ENCODE peak calls at places on chromosome 5, in five cellular contexts. Z is H1, M is neuronal stem cell, W is mesenchymal stem cell, S is H9. J is an unnamed sample.

GRCh38 chr5:131373265-131373664 is 109.4 kb downstream of the CDC42SE2 start:
- DNase-seq in S (no peak), Z (no peak), M (no peak), W (no peak), J (peak)

GRCh38 chr5:150763023-150763793 is 4.4 kb upstream of the DCTN4 start:
- DNase-seq in M (no peak), Z (no peak), W (peak), S (no peak), J (peak)

GRCh38 chr5:181153814-181154213 is 6.4 kb downstream of the OR2V2 start:
- DNase-seq in W (no peak), S (no peak), M (no peak), Z (no peak), J (no peak)

GRCh38 chr5:34762321-34762871 is 76.6 kb upstream of the TTC23L start:
- DNase-seq in M (no peak), Z (no peak), W (peak), S (no peak), J (no peak)

GRCh38 chr5:81184749-81185110 is 48.4 kb upstream of the CKMT2 start:
- DNase-seq in W (no peak), Z (no peak), S (no peak), M (no peak), J (peak)

GRCh38 chr5:107959573-107960279 is 289.0 kb upstream of the EFNA5 start:
- DNase-seq in Z (no peak), S (no peak), W (no peak), M (no peak), J (no peak)

GRCh38 chr5:137304227-137304874 is 194.8 kb downstream of the SPOCK1 start:
- DNase-seq in S (no peak), Z (no peak), M (no peak), W (no peak), J (no peak)

GRCh38 chr5:2779459-2779858 is 28.0 kb upstream of the IRX2 start:
- DNase-seq in W (no peak), M (no peak), Z (no peak), S (no peak), J (peak)

GRCh38 chr5:6308683-6309082 is 69.7 kb downstream of the MED10 start:
- DNase-seq in S (no peak), Z (no peak), W (no peak), M (no peak), J (no peak)

GRCh38 chr5:93894471-93895354 is 153.3 kb upstream of the POU5F2 start:
- DNase-seq in M (no peak), W (no peak), Z (no peak), S (no peak), J (no peak)

GRCh38 chr5:72034710-72035109 is 72.6 kb upstream of the MAP1B start:
- DNase-seq in Z (no peak), M (no peak), S (no peak), W (no peak), J (no peak)

GRCh38 chr5:76165961-76166360 is 82.8 kb downstream of the SV2C start:
- DNase-seq in S (no peak), Z (no peak), M (no peak), W (no peak), J (no peak)

GRCh38 chr5:146082798-146083197 is 22.6 kb downstream of the PLAC8L1 start:
- DNase-seq in W (no peak), Z (no peak), S (no peak), M (no peak), J (no peak)

GRCh38 chr5:36459191-36460135 is 146.9 kb upstream of the SLC1A3 start:
- DNase-seq in S (peak), M (no peak), Z (no peak), W (no peak), J (peak)

GRCh38 chr5:124446125-124446524 is 300.3 kb downstream of the ZNF608 start:
- DNase-seq in M (no peak), W (no peak), Z (no peak), S (no peak), J (no peak)

GRCh38 chr5:8473827-8474568 is 605.0 kb downstream of the MTRR start:
- DNase-seq in Z (no peak), W (no peak), S (peak), M (no peak), J (no peak)

GRCh38 chr5:96628406-96628805 is 33.8 kb upstream of the CAST start:
- DNase-seq in W (no peak), Z (no peak), S (no peak), M (no peak), J (no peak)

GRCh38 chr5:173474881-173475287 is 141.6 kb downstream of the BOD1 start:
- DNase-seq in Z (no peak), W (peak), M (no peak), S (no peak), J (peak)

GRCh38 chr5:144028058-144028457 is 142.4 kb downstream of the YIPF5 start:
- DNase-seq in S (no peak), Z (no peak), W (peak), M (no peak), J (no peak)

GRCh38 chr5:1564824-1565736 is 41.3 kb upstream of the LPCAT1 start:
- DNase-seq in M (no peak), S (no peak), Z (no peak), W (no peak), J (no peak)

GRCh38 chr5:132007399-132008162 is 3.9 kb downstream of the ACSL6 start:
- DNase-seq in M (peak), W (peak), S (peak), Z (peak), J (peak)

GRCh38 chr5:111563041-111563822 is 50.9 kb upstream of the STARD4 start:
- DNase-seq in S (no peak), Z (no peak), M (no peak), W (peak), J (no peak)

GRCh38 chr5:32090026-32090754 is 83.9 kb downstream of the GOLPH3 start:
- DNase-seq in Z (no peak), M (no peak), W (no peak), S (no peak), J (no peak)

GRCh38 chr5:52798952-52799351 is 11.2 kb downstream of the ITGA1 start:
- DNase-seq in M (no peak), W (no peak), Z (no peak), S (no peak), J (no peak)

GRCh38 chr5:179825655-179826182 is 5.0 kb downstream of the SQSTM1 start:
- DNase-seq in W (peak), S (no peak), Z (no peak), M (no peak), J (peak)

GRCh38 chr5:135126688-135127603 is 92.9 kb upstream of the PITX1 start:
- DNase-seq in S (no peak), M (no peak), W (no peak), Z (no peak), J (peak)

GRCh38 chr5:74384851-74385250 is 255.7 kb downstream of the ENC1 start:
- DNase-seq in W (no peak), Z (no peak), S (no peak), M (no peak), J (no peak)

GRCh38 chr5:173670130-173670591 is 53.7 kb upstream of the BOD1 start:
- DNase-seq in S (peak), W (peak), M (no peak), Z (peak), J (no peak)

GRCh38 chr5:132012385-132013005 is 1.0 kb upstream of the ACSL6 start:
- DNase-seq in Z (no peak), M (peak), S (peak), W (peak), J (peak)

GRCh38 chr5:64742411-64742810 is 26.1 kb downstream of the SREK1IP1 start:
- DNase-seq in W (no peak), M (no peak), S (no peak), Z (no peak), J (no peak)

GRCh38 chr5:53472279-53472678 is 8.2 kb upstream of the FST start:
- DNase-seq in W (no peak), M (no peak), Z (no peak), S (no peak), J (no peak)

GRCh38 chr5:73706963-73707362 is 81.0 kb downstream of the ARHGEF28 start:
- DNase-seq in W (no peak), M (no peak), S (no peak), Z (no peak), J (peak)

GRCh38 chr5:73592546-73592945 is 27.0 kb downstream of the UTP15 start:
- DNase-seq in S (no peak), M (no peak), Z (no peak), W (no peak), J (no peak)

GRCh38 chr5:1731091-1731639 is 68.5 kb downstream of the MRPL36 start:
- DNase-seq in S (peak), M (no peak), W (no peak), Z (no peak), J (no peak)

GRCh38 chr5:170345971-170346370 is 43.2 kb downstream of the KCNMB1 start:
- DNase-seq in Z (no peak), W (no peak), M (no peak), S (no peak), J (no peak)

DNA sequence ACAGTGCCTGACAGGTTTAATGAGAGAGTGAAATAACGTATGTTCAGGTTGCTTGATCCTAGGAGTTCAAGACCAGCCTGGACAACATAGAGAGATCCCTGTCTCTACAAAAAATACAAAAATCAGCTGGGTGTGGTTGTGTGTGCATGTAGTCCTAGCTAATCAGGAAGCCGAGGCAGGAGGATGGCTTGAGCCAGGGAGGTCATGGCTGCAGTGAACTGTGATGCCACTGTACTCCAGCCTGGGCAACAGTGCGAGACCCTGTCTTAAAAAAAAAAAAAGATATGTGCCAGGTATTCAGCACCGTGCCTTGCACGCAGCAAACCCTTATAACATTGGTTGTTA is 38.8 kb upstream of the SPRY4 start:
- DNase-seq in M (no peak), S (no peak), W (no peak), Z (no peak), J (no peak)
- H3K14ac ChIP-seq in M (no peak), S (no peak), W (no peak), Z (no peak), J (no peak)

GRCh38 chr5:10590226-10591047 is 26.6 kb downstream of the ANKRD33B start:
- DNase-seq in Z (peak), S (peak), M (no peak), W (peak), J (peak)
- H3K27ac ChIP-seq in Z (no peak), S (no peak), M (no peak), W (no peak), J (no peak)

GRCh38 chr5:149381986-149382338 is 2.9 kb upstream of the IL17B start:
- DNase-seq in W (peak), Z (peak), M (peak), S (peak), J (peak)
- H2BK12ac ChIP-seq in W (peak), Z (no peak), M (no peak), S (no peak), J (peak)

GRCh38 chr5:83628360-83628759 is 92.3 kb downstream of the HAPLN1 start:
- DNase-seq in W (no peak), S (no peak), M (no peak), Z (no peak), J (peak)

GRCh38 chr5:83636141-83636540 is 84.5 kb downstream of the HAPLN1 start:
- DNase-seq in Z (no peak), W (peak), S (no peak), M (no peak), J (no peak)

GRCh38 chr5:83632874-83633273 is 87.8 kb downstream of the HAPLN1 start:
- DNase-seq in M (no peak), W (peak), Z (no peak), S (no peak), J (peak)

DNA sequence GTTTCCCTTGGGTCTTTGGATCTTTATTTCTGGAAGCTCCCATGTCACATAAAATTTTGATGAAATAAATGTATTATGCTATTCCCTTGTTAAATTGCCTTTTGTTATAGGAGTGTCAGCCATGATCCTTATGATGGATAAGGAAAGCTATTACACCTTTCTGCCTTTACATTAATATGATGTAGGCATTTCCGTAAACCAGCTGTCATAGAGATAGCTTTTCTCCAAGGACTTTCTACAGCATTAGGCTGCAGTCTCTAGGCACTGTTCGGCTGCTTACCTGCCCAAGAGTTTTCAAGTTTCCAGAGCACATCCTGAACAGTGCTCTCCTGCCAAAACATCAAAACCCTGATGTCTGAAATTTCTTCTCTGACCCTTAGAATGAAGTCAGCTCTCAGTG is 87.4 kb downstream of the HAPLN1 start:
- DNase-seq in W (no peak), M (no peak), S (no peak), Z (no peak), J (no peak)
- H3K14ac ChIP-seq in W (no peak), M (no peak), S (no peak), Z (no peak), J (no peak)

DNA sequence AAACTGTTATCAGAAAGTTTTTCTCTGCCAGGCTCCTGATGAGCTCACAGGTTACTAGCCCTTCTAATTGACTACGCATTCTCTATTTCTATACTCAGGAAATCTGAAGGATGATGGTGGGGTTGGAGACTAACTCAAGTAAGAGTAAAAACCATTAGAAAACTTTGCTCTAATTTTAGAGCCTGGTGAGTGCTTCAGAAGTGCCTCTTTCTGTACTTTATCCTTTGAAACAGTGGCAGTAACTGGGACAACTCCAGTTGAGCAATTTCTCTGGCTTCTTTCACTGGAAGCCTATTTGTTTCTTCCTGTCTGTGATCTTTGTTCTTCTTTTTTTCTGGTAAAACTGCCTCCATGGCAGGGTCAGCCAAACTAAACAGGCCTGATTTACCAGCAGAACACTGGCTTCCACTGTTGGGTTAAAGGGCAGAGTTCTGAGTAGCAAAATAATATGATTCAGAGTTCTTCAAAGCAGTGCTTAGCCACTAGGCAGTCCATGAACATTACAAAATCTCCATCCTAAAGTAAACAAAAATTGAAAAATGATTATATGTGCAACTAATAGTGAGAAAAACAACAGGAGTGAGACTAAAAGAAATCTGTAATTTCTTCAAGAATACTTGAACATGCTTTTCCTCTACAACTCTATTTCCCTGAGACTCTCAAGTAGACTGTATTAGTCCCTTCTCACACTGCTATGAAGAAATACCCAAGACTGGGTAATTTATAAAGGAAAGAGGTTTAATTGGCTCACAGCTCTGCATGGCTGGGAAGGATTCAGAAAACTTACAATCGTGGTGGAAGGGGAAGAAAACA is 79.8 kb downstream of the MROH2B start:
- DNase-seq in S (no peak), M (no peak), W (peak), Z (no peak), J (peak)
- H3K27ac ChIP-seq in S (no peak), M (no peak), W (peak), Z (no peak), J (peak)

DNA sequence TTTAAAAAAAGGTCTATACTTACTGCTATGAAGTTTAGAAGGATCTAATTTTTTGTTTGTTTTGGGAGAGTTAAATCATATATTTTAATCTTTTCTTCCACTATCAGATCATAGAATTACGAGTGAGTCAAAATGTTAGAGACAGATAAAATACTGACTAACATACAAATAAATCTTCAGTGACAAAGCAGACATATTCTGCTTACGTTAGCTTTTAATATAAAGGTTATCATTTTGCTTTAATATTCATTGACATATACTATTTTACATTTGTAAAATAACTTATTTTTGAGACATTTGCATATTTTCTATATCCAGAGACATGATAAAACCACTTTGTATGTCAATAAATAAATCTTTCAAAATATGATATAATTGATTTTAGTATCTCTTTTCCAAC is 64.6 kb upstream of the GABRA1 start:
- DNase-seq in M (no peak), S (no peak), Z (no peak), W (no peak), J (no peak)
- H2BK12ac ChIP-seq in M (no peak), S (no peak), Z (no peak), W (no peak), J (no peak)

GRCh38 chr5:56350030-56350594 is 117.0 kb upstream of the ANKRD55 start:
- DNase-seq in M (no peak), Z (no peak), S (no peak), W (no peak), J (no peak)

GRCh38 chr5:56346717-56347116 is 113.6 kb upstream of the ANKRD55 start:
- DNase-seq in M (no peak), S (no peak), W (no peak), Z (no peak), J (peak)

GRCh38 chr5:56352808-56353590 is 119.9 kb upstream of the ANKRD55 start:
- DNase-seq in W (no peak), S (no peak), M (no peak), Z (no peak), J (peak)

GRCh38 chr5:56349461-56349860 is 116.3 kb upstream of the ANKRD55 start:
- DNase-seq in Z (no peak), M (no peak), S (no peak), W (no peak), J (no peak)

DNA sequence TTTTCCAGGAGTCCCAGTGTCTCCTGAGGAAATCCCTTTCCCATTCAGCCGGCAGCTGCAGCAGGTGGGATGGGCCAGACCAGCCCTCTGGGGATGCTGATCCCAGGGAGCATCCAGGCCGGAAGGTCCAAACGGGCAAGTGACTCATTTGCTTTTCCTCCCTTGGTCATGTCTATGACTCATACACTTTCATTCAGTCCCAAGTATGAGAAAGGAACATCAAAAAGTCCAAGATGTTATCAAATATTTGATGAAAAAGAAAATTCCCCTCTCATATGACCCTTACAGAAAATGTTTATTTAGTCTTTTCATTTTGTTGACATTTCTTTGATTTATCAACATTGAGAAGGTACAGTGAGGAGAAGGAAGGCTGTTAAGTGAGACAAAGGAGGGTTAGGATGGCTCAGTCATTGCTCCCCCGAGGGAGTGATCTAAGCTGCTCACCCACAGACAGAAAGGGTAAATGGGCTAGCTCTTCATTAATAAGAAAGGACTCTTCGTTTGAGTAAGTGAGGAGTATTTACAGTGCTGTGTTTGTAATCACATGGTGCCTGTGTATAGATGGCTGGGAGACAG is 117.6 kb upstream of the ANKRD55 start:
- DNase-seq in S (no peak), Z (peak), W (peak), M (no peak), J (peak)
- H3K14ac ChIP-seq in S (no peak), Z (no peak), W (no peak), M (no peak), J (peak)

J was measured in trophoblast cell.